ENCODE peak calls at places on chromosomes 6 and 20, in nine cellular contexts. W is tibial nerve, L is transverse colon, P is breast epithelium, H is prostate gland, G is IMR-90, O is adrenal gland, Y is A549, S is lower leg skin. X is an unnamed sample.

GRCh38 chr6:119986934-119987549 is 637.5 kb upstream of the MAN1A1 start:
- DNase-seq in W (no peak), L (no peak), P (no peak), H (no peak), G (no peak), O (no peak), Y (no peak), S (no peak), X (peak; percentile 41)

GRCh38 chr20:32449057-32449889 is 91.1 kb downstream of the ASXL1 start:
- DNase-seq in W (no peak), L (no peak), P (no peak), H (no peak), G (no peak), O (peak; percentile 21), Y (no peak), S (no peak), X (no peak)

GRCh38 chr20:18304618-18305017 is 16.3 kb downstream of the ZNF133 start:
- DNase-seq in W (no peak), L (no peak), P (no peak), H (no peak), G (no peak), O (no peak), Y (peak; percentile 24), S (no peak), X (no peak)

GRCh38 chr20:35598476-35598875 is 17.2 kb upstream of the SPAG4 start:
- DNase-seq in W (no peak), L (no peak), P (no peak), H (no peak), G (no peak), O (no peak), Y (no peak), S (no peak), X (peak; percentile 22)

GRCh38 chr6:53041356-53041755 is 23.8 kb upstream of the FBXO9 start:
- DNase-seq in W (no peak), L (no peak), P (no peak), H (no peak), G (peak; percentile 74), O (no peak), Y (no peak), S (no peak), X (no peak)

GRCh38 chr20:19433371-19434316 is 221.2 kb downstream of the SLC24A3 start:
- DNase-seq in W (no peak), L (no peak), P (no peak), H (no peak), G (no peak), O (no peak), Y (no peak), S (no peak), X (no peak)

GRCh38 chr20:17023811-17024210 is 203.0 kb upstream of the PCSK2 start:
- DNase-seq in W (no peak), L (no peak), P (no peak), H (no peak), G (peak; percentile 28), O (no peak), Y (no peak), S (no peak), X (no peak)

GRCh38 chr6:73282876-73283275 is 19.9 kb upstream of the KHDC1 start:
- DNase-seq in W (no peak), L (no peak), P (no peak), H (no peak), G (no peak), O (no peak), Y (no peak), S (no peak), X (no peak)

GRCh38 chr6:52649521-52649920 is 21.4 kb upstream of the TMEM14A start:
- DNase-seq in W (no peak), L (no peak), P (no peak), H (no peak), G (peak; percentile 50), O (no peak), Y (no peak), S (no peak), X (no peak)

GRCh38 chr6:149439626-149440025 is 39.6 kb downstream of the SUMO4 start:
- DNase-seq in W (no peak), L (no peak), P (no peak), H (no peak), G (no peak), O (no peak), Y (no peak), S (no peak), X (no peak)

GRCh38 chr6:113630738-113631535 is 226.2 kb upstream of the MARCKS start:
- DNase-seq in W (no peak), L (peak; percentile 47), P (no peak), H (no peak), G (peak; percentile 86), O (no peak), Y (no peak), S (no peak), X (no peak)

GRCh38 chr6:135938588-135939215 is 87.2 kb downstream of the PDE7B start:
- DNase-seq in W (no peak), L (no peak), P (no peak), H (no peak), G (peak; percentile 43), O (peak; percentile 26), Y (no peak), S (no peak), X (no peak)

GRCh38 chr6:79750806-79751205 is 119.7 kb downstream of the SH3BGRL2 start:
- DNase-seq in W (no peak), L (no peak), P (no peak), H (no peak), G (no peak), O (no peak), Y (no peak), S (no peak), X (no peak)

GRCh38 chr6:90021701-90022100 is 127.4 kb downstream of the GJA10 start:
- DNase-seq in W (no peak), L (no peak), P (no peak), H (no peak), G (no peak), O (no peak), Y (no peak), S (no peak), X (no peak)

GRCh38 chr6:41022294-41022693 is 16.7 kb downstream of the UNC5CL start:
- DNase-seq in W (no peak), L (no peak), P (no peak), H (no peak), G (no peak), O (no peak), Y (no peak), S (no peak), X (no peak)

GRCh38 chr6:126657556-126658129 is 317.7 kb downstream of the CENPW start:
- DNase-seq in W (no peak), L (peak; percentile 11), P (no peak), H (no peak), G (peak; percentile 44), O (no peak), Y (peak; percentile 4), S (no peak), X (no peak)

DNA sequence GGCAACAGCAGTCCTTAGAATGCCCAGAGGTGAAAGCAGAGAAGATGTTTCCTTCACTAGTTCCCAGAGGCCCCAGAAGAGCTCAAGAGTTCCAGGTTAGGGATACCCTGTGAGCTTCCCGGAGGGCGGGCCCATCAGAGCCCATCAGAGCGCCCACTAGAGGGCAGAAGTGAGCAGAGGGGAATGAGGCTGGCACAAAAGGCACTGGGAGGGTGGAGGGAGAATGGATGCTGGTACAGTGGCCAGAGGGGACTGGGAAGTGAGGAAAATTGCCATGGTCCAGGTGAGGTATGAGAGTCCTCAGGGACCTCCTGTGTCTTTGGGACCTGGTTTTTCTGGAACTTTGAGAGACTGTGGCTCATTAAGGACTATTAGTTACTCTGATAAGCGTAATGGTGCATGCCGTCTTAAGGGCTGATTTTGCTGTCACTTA is 57.3 kb downstream of the LINC00237 start:
- DNase-seq in W (no peak), L (peak; percentile 28), P (no peak), H (no peak), G (no peak), O (peak; percentile 26), Y (peak; percentile 69), S (no peak), X (peak; percentile 77)
- TF ChIP-seq CTCF in W (no peak), L (peak; percentile 36), P (no peak), H (no peak), G (peak; percentile 51), O (peak; percentile 32), Y (peak; percentile 55), S (no peak), X (peak; percentile 45)

GRCh38 chr6:32968770-32969684 is 633 bp downstream of the BRD2 start:
- DNase-seq in W (peak; percentile 77), L (peak; percentile 80), P (peak; percentile 71), H (peak; percentile 70), G (peak; percentile 77), O (peak; percentile 81), Y (peak; percentile 55), S (peak; percentile 93), X (peak; percentile 90)

GRCh38 chr6:32965901-32966300 is 2.5 kb upstream of the BRD2 start:
- DNase-seq in W (no peak), L (no peak), P (no peak), H (no peak), G (peak; percentile 28), O (no peak), Y (no peak), S (no peak), X (no peak)

GRCh38 chr6:32967151-32968091 is 973 bp upstream of the BRD2 start:
- DNase-seq in W (peak; percentile 41), L (peak; percentile 37), P (no peak), H (no peak), G (peak; percentile 49), O (no peak), Y (no peak), S (no peak), X (no peak)

GRCh38 chr6:32969685-32970412 is 1.5 kb downstream of the BRD2 start:
- DNase-seq in W (peak; percentile 86), L (peak; percentile 77), P (peak; percentile 67), H (peak; percentile 69), G (peak; percentile 97), O (peak; percentile 84), Y (peak; percentile 44), S (peak; percentile 94), X (peak; percentile 92)

GRCh38 chr6:32968093-32968769 is at the start of gene BRD2:
- DNase-seq in W (peak; percentile 86), L (peak; percentile 97), P (peak; percentile 97), H (peak; percentile 93), G (peak; percentile 95), O (peak; percentile 96), Y (peak; percentile 69), S (peak; percentile 99), X (peak; percentile 99)
- TF ChIP-seq POLR2A in W (peak; percentile 97), L (peak; percentile 98), P (peak; percentile 92), H (peak; percentile 98), G (peak; percentile 62), O (peak; percentile 77), Y (peak; percentile 14), S (no peak), X (peak; percentile 80)

GRCh38 chr6:110392727-110393126 is 22.6 kb downstream of the DDO start:
- DNase-seq in W (no peak), L (no peak), P (no peak), H (no peak), G (no peak), O (no peak), Y (no peak), S (no peak), X (no peak)
- TF ChIP-seq CTCF in W (no peak), L (no peak), P (no peak), H (no peak), G (no peak), O (no peak), Y (no peak), S (no peak), X (no peak)

GRCh38 chr6:32107447-32107846 is 1.7 kb downstream of the TNXB start:
- DNase-seq in W (no peak), L (no peak), P (no peak), H (no peak), G (no peak), O (no peak), Y (no peak), S (no peak), X (no peak)
- TF ChIP-seq POLR2A in W (no peak), L (no peak), P (no peak), H (no peak), G (no peak), O (no peak), Y (no peak), S (no peak), X (no peak)